ENCODE peak calls at places on chromosome 2, in ten cellular contexts. One of them, this sample, is unnamed.

GRCh38 chr2:216713691-216714411 is 18.5 kb upstream of the IGFBP5 start:
- DNase-seq in endodermal cell: no peak
- DNase-seq in uterus: peak
- DNase-seq in tibial nerve: peak
- DNase-seq in adrenal gland: peak
- DNase-seq in fibroblast of lung: peak
- DNase-seq in WTC11: no peak
- DNase-seq in PC-3: peak
- DNase-seq in HFFc6: peak
- DNase-seq in OCI-LY7: no peak
- DNase-seq in this sample: no peak

GRCh38 chr2:40448476-40449079 is 3.3 kb downstream of the SLC8A1 start:
- DNase-seq in endodermal cell: peak
- DNase-seq in uterus: no peak
- DNase-seq in tibial nerve: no peak
- DNase-seq in adrenal gland: no peak
- DNase-seq in fibroblast of lung: peak
- DNase-seq in WTC11: no peak
- DNase-seq in PC-3: peak
- DNase-seq in HFFc6: peak
- DNase-seq in OCI-LY7: peak
- DNase-seq in this sample: peak

GRCh38 chr2:46471-47345 is at the start of gene FAM110C:
- DNase-seq in endodermal cell: peak
- DNase-seq in uterus: peak
- DNase-seq in tibial nerve: no peak
- DNase-seq in adrenal gland: peak
- DNase-seq in fibroblast of lung: peak
- DNase-seq in WTC11: peak
- DNase-seq in PC-3: peak
- DNase-seq in HFFc6: no peak
- DNase-seq in OCI-LY7: no peak
- DNase-seq in this sample: peak

GRCh38 chr2:43011142-43011491 is 215.3 kb downstream of the ZFP36L2 start:
- DNase-seq in endodermal cell: no peak
- DNase-seq in uterus: no peak
- DNase-seq in tibial nerve: no peak
- DNase-seq in adrenal gland: no peak
- DNase-seq in fibroblast of lung: no peak
- DNase-seq in WTC11: no peak
- DNase-seq in PC-3: no peak
- DNase-seq in HFFc6: no peak
- DNase-seq in OCI-LY7: no peak
- DNase-seq in this sample: no peak

GRCh38 chr2:18339326-18339725 is 221.1 kb downstream of the RDH14 start:
- DNase-seq in endodermal cell: no peak
- DNase-seq in uterus: no peak
- DNase-seq in tibial nerve: no peak
- DNase-seq in adrenal gland: no peak
- DNase-seq in fibroblast of lung: peak
- DNase-seq in WTC11: no peak
- DNase-seq in PC-3: no peak
- DNase-seq in HFFc6: peak
- DNase-seq in OCI-LY7: no peak
- DNase-seq in this sample: no peak

GRCh38 chr2:158997037-158997785 is 28.8 kb downstream of the TANC1 start:
- DNase-seq in endodermal cell: no peak
- DNase-seq in uterus: no peak
- DNase-seq in tibial nerve: no peak
- DNase-seq in adrenal gland: no peak
- DNase-seq in fibroblast of lung: no peak
- DNase-seq in WTC11: no peak
- DNase-seq in PC-3: no peak
- DNase-seq in HFFc6: no peak
- DNase-seq in OCI-LY7: no peak
- DNase-seq in this sample: no peak

GRCh38 chr2:146817613-146818012 is 1027.2 kb upstream of the ACVR2A start:
- DNase-seq in endodermal cell: no peak
- DNase-seq in uterus: no peak
- DNase-seq in tibial nerve: no peak
- DNase-seq in adrenal gland: no peak
- DNase-seq in fibroblast of lung: no peak
- DNase-seq in WTC11: no peak
- DNase-seq in PC-3: peak
- DNase-seq in HFFc6: no peak
- DNase-seq in OCI-LY7: no peak
- DNase-seq in this sample: no peak

GRCh38 chr2:186572705-186573104 is 17.2 kb upstream of the ITGAV start:
- DNase-seq in endodermal cell: no peak
- DNase-seq in uterus: no peak
- DNase-seq in tibial nerve: no peak
- DNase-seq in adrenal gland: no peak
- DNase-seq in fibroblast of lung: no peak
- DNase-seq in WTC11: no peak
- DNase-seq in PC-3: peak
- DNase-seq in HFFc6: no peak
- DNase-seq in OCI-LY7: no peak
- DNase-seq in this sample: no peak

GRCh38 chr2:134173338-134174016 is 80.4 kb upstream of the MGAT5 start:
- DNase-seq in endodermal cell: no peak
- DNase-seq in uterus: no peak
- DNase-seq in tibial nerve: no peak
- DNase-seq in adrenal gland: peak
- DNase-seq in fibroblast of lung: no peak
- DNase-seq in WTC11: no peak
- DNase-seq in PC-3: no peak
- DNase-seq in HFFc6: no peak
- DNase-seq in OCI-LY7: no peak
- DNase-seq in this sample: no peak

GRCh38 chr2:226673314-226673723 is 126.3 kb downstream of the IRS1 start:
- DNase-seq in endodermal cell: no peak
- DNase-seq in uterus: peak
- DNase-seq in tibial nerve: no peak
- DNase-seq in adrenal gland: peak
- DNase-seq in fibroblast of lung: peak
- DNase-seq in WTC11: no peak
- DNase-seq in PC-3: peak
- DNase-seq in HFFc6: peak
- DNase-seq in OCI-LY7: no peak
- DNase-seq in this sample: no peak

GRCh38 chr2:217837530-217837929 is 165.3 kb downstream of the TNS1 start:
- DNase-seq in endodermal cell: no peak
- DNase-seq in uterus: no peak
- DNase-seq in tibial nerve: no peak
- DNase-seq in adrenal gland: no peak
- DNase-seq in fibroblast of lung: no peak
- DNase-seq in WTC11: no peak
- DNase-seq in PC-3: no peak
- DNase-seq in HFFc6: no peak
- DNase-seq in OCI-LY7: no peak
- DNase-seq in this sample: no peak

GRCh38 chr2:37551783-37552182 is 119.7 kb downstream of the CDC42EP3 start:
- DNase-seq in endodermal cell: no peak
- DNase-seq in uterus: no peak
- DNase-seq in tibial nerve: no peak
- DNase-seq in adrenal gland: no peak
- DNase-seq in fibroblast of lung: no peak
- DNase-seq in WTC11: no peak
- DNase-seq in PC-3: no peak
- DNase-seq in HFFc6: no peak
- DNase-seq in OCI-LY7: no peak
- DNase-seq in this sample: no peak

GRCh38 chr2:4553219-4553618 is 849.8 kb downstream of the DCDC2C start:
- DNase-seq in endodermal cell: no peak
- DNase-seq in uterus: no peak
- DNase-seq in tibial nerve: no peak
- DNase-seq in adrenal gland: peak
- DNase-seq in fibroblast of lung: no peak
- DNase-seq in WTC11: no peak
- DNase-seq in PC-3: no peak
- DNase-seq in HFFc6: no peak
- DNase-seq in OCI-LY7: no peak
- DNase-seq in this sample: no peak

GRCh38 chr2:15981646-15982045 is 41.3 kb downstream of the MYCN start:
- DNase-seq in endodermal cell: no peak
- DNase-seq in uterus: no peak
- DNase-seq in tibial nerve: no peak
- DNase-seq in adrenal gland: no peak
- DNase-seq in fibroblast of lung: no peak
- DNase-seq in WTC11: no peak
- DNase-seq in PC-3: no peak
- DNase-seq in HFFc6: no peak
- DNase-seq in OCI-LY7: no peak
- DNase-seq in this sample: no peak

GRCh38 chr2:222451270-222451674 is 26.9 kb downstream of the SGPP2 start:
- DNase-seq in endodermal cell: no peak
- DNase-seq in uterus: no peak
- DNase-seq in tibial nerve: no peak
- DNase-seq in adrenal gland: no peak
- DNase-seq in fibroblast of lung: peak
- DNase-seq in WTC11: no peak
- DNase-seq in PC-3: no peak
- DNase-seq in HFFc6: no peak
- DNase-seq in OCI-LY7: no peak
- DNase-seq in this sample: no peak

GRCh38 chr2:151498178-151498577 is 88.5 kb downstream of the RIF1 start:
- DNase-seq in endodermal cell: no peak
- DNase-seq in uterus: no peak
- DNase-seq in tibial nerve: no peak
- DNase-seq in adrenal gland: no peak
- DNase-seq in fibroblast of lung: no peak
- DNase-seq in WTC11: no peak
- DNase-seq in PC-3: no peak
- DNase-seq in HFFc6: no peak
- DNase-seq in OCI-LY7: no peak
- DNase-seq in this sample: no peak

GRCh38 chr2:240662681-240663080 is 20.0 kb downstream of the AQP12B start:
- DNase-seq in endodermal cell: peak
- DNase-seq in uterus: no peak
- DNase-seq in tibial nerve: no peak
- DNase-seq in adrenal gland: no peak
- DNase-seq in fibroblast of lung: no peak
- DNase-seq in WTC11: no peak
- DNase-seq in PC-3: no peak
- DNase-seq in HFFc6: no peak
- DNase-seq in OCI-LY7: no peak
- DNase-seq in this sample: no peak

GRCh38 chr2:240664622-240665021 is 18.1 kb downstream of the AQP12B start:
- DNase-seq in endodermal cell: no peak
- DNase-seq in uterus: no peak
- DNase-seq in tibial nerve: no peak
- DNase-seq in adrenal gland: no peak
- DNase-seq in fibroblast of lung: no peak
- DNase-seq in WTC11: no peak
- DNase-seq in PC-3: no peak
- DNase-seq in HFFc6: no peak
- DNase-seq in OCI-LY7: no peak
- DNase-seq in this sample: no peak

GRCh38 chr2:240663791-240664190 is 18.9 kb downstream of the AQP12B start:
- DNase-seq in endodermal cell: peak
- DNase-seq in uterus: no peak
- DNase-seq in tibial nerve: no peak
- DNase-seq in adrenal gland: no peak
- DNase-seq in fibroblast of lung: no peak
- DNase-seq in WTC11: no peak
- DNase-seq in PC-3: no peak
- DNase-seq in HFFc6: no peak
- DNase-seq in OCI-LY7: no peak
- DNase-seq in this sample: no peak
- TF ChIP-seq CTCF in endodermal cell: peak
- TF ChIP-seq CTCF in uterus: no peak
- TF ChIP-seq CTCF in tibial nerve: no peak
- TF ChIP-seq CTCF in adrenal gland: no peak
- TF ChIP-seq CTCF in fibroblast of lung: no peak
- TF ChIP-seq CTCF in WTC11: no peak
- TF ChIP-seq CTCF in PC-3: no peak
- TF ChIP-seq CTCF in HFFc6: peak
- TF ChIP-seq CTCF in OCI-LY7: peak
- TF ChIP-seq CTCF in this sample: no peak

GRCh38 chr2:29714333-29714732 is 207.1 kb downstream of the ALK start:
- DNase-seq in endodermal cell: peak
- DNase-seq in uterus: no peak
- DNase-seq in tibial nerve: no peak
- DNase-seq in adrenal gland: no peak
- DNase-seq in fibroblast of lung: no peak
- DNase-seq in WTC11: no peak
- DNase-seq in PC-3: no peak
- DNase-seq in HFFc6: no peak
- DNase-seq in OCI-LY7: no peak
- DNase-seq in this sample: no peak
- TF ChIP-seq CTCF in endodermal cell: peak
- TF ChIP-seq CTCF in uterus: no peak
- TF ChIP-seq CTCF in tibial nerve: no peak
- TF ChIP-seq CTCF in adrenal gland: no peak
- TF ChIP-seq CTCF in fibroblast of lung: no peak
- TF ChIP-seq CTCF in WTC11: no peak
- TF ChIP-seq CTCF in PC-3: no peak
- TF ChIP-seq CTCF in HFFc6: no peak
- TF ChIP-seq CTCF in OCI-LY7: no peak
- TF ChIP-seq CTCF in this sample: no peak

DNA sequence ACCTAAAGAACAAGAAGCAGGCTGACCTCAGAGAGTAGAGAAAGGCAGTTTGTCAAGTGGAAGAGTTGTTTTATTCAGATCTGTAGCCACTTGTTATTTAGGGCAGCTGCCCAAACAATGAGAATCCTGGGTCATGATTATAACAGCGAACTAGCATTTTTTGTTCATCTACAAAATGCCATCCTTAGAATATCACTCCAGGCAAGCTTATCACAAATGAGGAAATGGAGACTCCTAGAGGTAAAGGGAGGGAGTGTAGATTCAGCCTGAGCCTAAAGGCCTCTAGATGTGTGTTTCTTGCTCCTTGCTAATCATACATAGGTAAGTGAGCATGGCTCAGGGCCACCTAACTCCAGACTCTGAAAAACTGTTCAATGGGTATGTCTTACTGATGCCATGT is 126.1 kb downstream of the HNMT start:
- DNase-seq in endodermal cell: peak
- DNase-seq in uterus: no peak
- DNase-seq in tibial nerve: peak
- DNase-seq in adrenal gland: no peak
- DNase-seq in fibroblast of lung: no peak
- DNase-seq in WTC11: no peak
- DNase-seq in PC-3: peak
- DNase-seq in HFFc6: peak
- DNase-seq in OCI-LY7: peak
- DNase-seq in this sample: peak
- TF ChIP-seq CTCF in endodermal cell: peak
- TF ChIP-seq CTCF in uterus: peak
- TF ChIP-seq CTCF in tibial nerve: peak
- TF ChIP-seq CTCF in adrenal gland: peak
- TF ChIP-seq CTCF in fibroblast of lung: peak
- TF ChIP-seq CTCF in WTC11: peak
- TF ChIP-seq CTCF in PC-3: peak
- TF ChIP-seq CTCF in HFFc6: peak
- TF ChIP-seq CTCF in OCI-LY7: peak
- TF ChIP-seq CTCF in this sample: peak

DNA sequence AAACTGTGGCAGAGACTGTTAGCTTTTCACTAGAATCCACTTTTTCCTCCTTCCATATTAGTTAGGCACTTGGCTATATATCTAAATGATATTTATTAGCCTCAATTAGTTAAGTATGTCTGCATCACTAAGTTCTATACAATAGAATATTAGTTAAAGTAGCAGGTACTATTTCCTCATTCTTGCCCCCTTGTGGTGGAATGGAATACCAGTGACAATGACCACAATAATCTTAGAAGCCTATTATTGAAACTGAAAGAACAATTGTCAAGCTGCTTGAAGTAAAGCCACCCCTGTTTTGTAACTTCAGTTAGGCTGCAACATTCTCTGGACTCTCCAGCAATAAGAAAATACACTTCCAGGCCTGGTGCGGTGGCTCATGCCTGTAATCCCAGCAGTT is 476.3 kb upstream of the VWC2L start:
- DNase-seq in endodermal cell: no peak
- DNase-seq in uterus: no peak
- DNase-seq in tibial nerve: peak
- DNase-seq in adrenal gland: no peak
- DNase-seq in fibroblast of lung: peak
- DNase-seq in WTC11: no peak
- DNase-seq in PC-3: peak
- DNase-seq in HFFc6: peak
- DNase-seq in OCI-LY7: peak
- DNase-seq in this sample: peak
- TF ChIP-seq CTCF in endodermal cell: peak
- TF ChIP-seq CTCF in uterus: no peak
- TF ChIP-seq CTCF in tibial nerve: no peak
- TF ChIP-seq CTCF in adrenal gland: peak
- TF ChIP-seq CTCF in fibroblast of lung: peak
- TF ChIP-seq CTCF in WTC11: peak
- TF ChIP-seq CTCF in PC-3: peak
- TF ChIP-seq CTCF in HFFc6: peak
- TF ChIP-seq CTCF in OCI-LY7: peak
- TF ChIP-seq CTCF in this sample: peak

This sample was measured in endothelial cell.